ENCODE peak calls at places on chromosomes 6 and 20, in five cellular contexts. L is K562; G is brain microvascular endothelial cell; R is CD8-positive, alpha-beta memory T cell; K is effector memory CD4-positive, alpha-beta T cell. P is an unnamed sample.

GRCh38 chr20:44888226-44889103 is 3.0 kb downstream of the YWHAB start:
- DNase-seq in L (no peak), G (no peak), R (no peak), K (no peak), P (peak; percentile 42)

GRCh38 chr6:165893431-165893830 is 230.4 kb upstream of the PDE10A start:
- DNase-seq in L (no peak), G (no peak), R (no peak), K (no peak), P (no peak)

GRCh38 chr6:170084166-170084730 is 206.6 kb downstream of the DLL1 start:
- DNase-seq in L (no peak), G (no peak), R (no peak), K (no peak), P (no peak)

GRCh38 chr6:56962451-56962850 is 7.5 kb downstream of the BEND6 start:
- DNase-seq in L (no peak), G (no peak), R (no peak), K (no peak), P (no peak)

GRCh38 chr6:36028088-36028886 is 679 bp downstream of the MAPK14 start:
- DNase-seq in L (no peak), G (peak; percentile 1), R (no peak), K (no peak), P (peak; percentile 62)

GRCh38 chr6:4987427-4987826 is 16.4 kb downstream of the RPP40 start:
- DNase-seq in L (no peak), G (no peak), R (no peak), K (no peak), P (no peak)

GRCh38 chr6:129889580-129889979 is 28.5 kb upstream of the TMEM244 start:
- DNase-seq in L (no peak), G (peak; percentile 88), R (no peak), K (no peak), P (no peak)

GRCh38 chr6:24504642-24505586 is 10.1 kb downstream of the ALDH5A1 start:
- DNase-seq in L (no peak), G (no peak), R (no peak), K (no peak), P (no peak)

GRCh38 chr6:10369896-10370295 is 45.0 kb downstream of the TFAP2A start:
- DNase-seq in L (no peak), G (no peak), R (no peak), K (no peak), P (no peak)

GRCh38 chr20:1166963-1167720 is 17.6 kb downstream of the TMEM74B start:
- DNase-seq in L (no peak), G (no peak), R (no peak), K (no peak), P (no peak)

GRCh38 chr6:79946242-79946641 is 1.1 kb downstream of the ELOVL4 start:
- DNase-seq in L (no peak), G (peak; percentile 5), R (peak; percentile 37), K (no peak), P (peak; percentile 1)

GRCh38 chr6:112408522-112408921 is 61.4 kb downstream of the RFPL4B start:
- DNase-seq in L (no peak), G (no peak), R (no peak), K (no peak), P (no peak)

GRCh38 chr6:17081273-17081672 is 20.6 kb upstream of the STMND1 start:
- DNase-seq in L (no peak), G (no peak), R (no peak), K (no peak), P (no peak)

GRCh38 chr6:128807577-128807976 is 75.4 kb upstream of the LAMA2 start:
- DNase-seq in L (no peak), G (no peak), R (no peak), K (no peak), P (peak; percentile 10)

GRCh38 chr20:24492031-24492607 is 22.7 kb downstream of the SYNDIG1 start:
- DNase-seq in L (peak; percentile 22), G (no peak), R (no peak), K (no peak), P (no peak)

GRCh38 chr20:16583444-16583843 is 10.2 kb upstream of the KIF16B start:
- DNase-seq in L (no peak), G (no peak), R (no peak), K (no peak), P (no peak)

GRCh38 chr20:21303872-21304586 is 898 bp downstream of the XRN2 start:
- DNase-seq in L (no peak), G (no peak), R (no peak), K (no peak), P (no peak)

GRCh38 chr6:170553686-170554085 is 483 bp upstream of the TBP start:
- DNase-seq in L (no peak), G (no peak), R (no peak), K (no peak), P (no peak)

GRCh38 chr20:16749573-16749972 is 1.4 kb downstream of the OTOR start:
- DNase-seq in L (peak; percentile 13), G (no peak), R (no peak), K (no peak), P (no peak)

GRCh38 chr6:4344317-4344899 is 209.0 kb upstream of the ECI2 start:
- DNase-seq in L (no peak), G (peak; percentile 29), R (no peak), K (no peak), P (no peak)

GRCh38 chr6:21431526-21431925 is 162.0 kb upstream of the SOX4 start:
- DNase-seq in L (no peak), G (no peak), R (no peak), K (no peak), P (no peak)

GRCh38 chr6:48098923-48099322 is 12.1 kb downstream of the PTCHD4 start:
- DNase-seq in L (no peak), G (no peak), R (no peak), K (no peak), P (no peak)

GRCh38 chr20:4956200-4956810 is 45.0 kb downstream of the SLC23A2 start:
- DNase-seq in L (peak; percentile 39), G (no peak), R (peak; percentile 54), K (no peak), P (peak; percentile 77)

GRCh38 chr6:2917065-2917464 is 14.0 kb upstream of the SERPINB9 start:
- DNase-seq in L (peak; percentile 70), G (no peak), R (no peak), K (no peak), P (no peak)

GRCh38 chr6:118980063-118980462 is 45.1 kb upstream of the MCM9 start:
- DNase-seq in L (no peak), G (no peak), R (no peak), K (no peak), P (no peak)

GRCh38 chr6:13935190-13935880 is 10.6 kb downstream of the RNF182 start:
- DNase-seq in L (no peak), G (no peak), R (no peak), K (no peak), P (no peak)

GRCh38 chr6:28587746-28588075 is 62.0 kb downstream of the GPX5 start:
- DNase-seq in L (no peak), G (peak; percentile 40), R (no peak), K (no peak), P (no peak)

GRCh38 chr20:45461225-45461624 is 8.3 kb upstream of the WFDC2 start:
- DNase-seq in L (no peak), G (no peak), R (no peak), K (no peak), P (no peak)

GRCh38 chr20:23601715-23602114 is 4.0 kb downstream of the CST9 start:
- DNase-seq in L (no peak), G (no peak), R (no peak), K (no peak), P (no peak)

GRCh38 chr6:2037230-2037926 is 208.0 kb downstream of the GMDS start:
- DNase-seq in L (no peak), G (no peak), R (peak; percentile 0), K (no peak), P (no peak)

GRCh38 chr20:62401331-62401779 is 5.7 kb downstream of the CABLES2 start:
- DNase-seq in L (peak; percentile 54), G (no peak), R (no peak), K (no peak), P (no peak)
- H3K27ac ChIP-seq in L (no peak overlapping the region), G (no peak overlapping the region), R (no peak overlapping the region), K (no peak overlapping the region), P (no peak overlapping the region)

DNA sequence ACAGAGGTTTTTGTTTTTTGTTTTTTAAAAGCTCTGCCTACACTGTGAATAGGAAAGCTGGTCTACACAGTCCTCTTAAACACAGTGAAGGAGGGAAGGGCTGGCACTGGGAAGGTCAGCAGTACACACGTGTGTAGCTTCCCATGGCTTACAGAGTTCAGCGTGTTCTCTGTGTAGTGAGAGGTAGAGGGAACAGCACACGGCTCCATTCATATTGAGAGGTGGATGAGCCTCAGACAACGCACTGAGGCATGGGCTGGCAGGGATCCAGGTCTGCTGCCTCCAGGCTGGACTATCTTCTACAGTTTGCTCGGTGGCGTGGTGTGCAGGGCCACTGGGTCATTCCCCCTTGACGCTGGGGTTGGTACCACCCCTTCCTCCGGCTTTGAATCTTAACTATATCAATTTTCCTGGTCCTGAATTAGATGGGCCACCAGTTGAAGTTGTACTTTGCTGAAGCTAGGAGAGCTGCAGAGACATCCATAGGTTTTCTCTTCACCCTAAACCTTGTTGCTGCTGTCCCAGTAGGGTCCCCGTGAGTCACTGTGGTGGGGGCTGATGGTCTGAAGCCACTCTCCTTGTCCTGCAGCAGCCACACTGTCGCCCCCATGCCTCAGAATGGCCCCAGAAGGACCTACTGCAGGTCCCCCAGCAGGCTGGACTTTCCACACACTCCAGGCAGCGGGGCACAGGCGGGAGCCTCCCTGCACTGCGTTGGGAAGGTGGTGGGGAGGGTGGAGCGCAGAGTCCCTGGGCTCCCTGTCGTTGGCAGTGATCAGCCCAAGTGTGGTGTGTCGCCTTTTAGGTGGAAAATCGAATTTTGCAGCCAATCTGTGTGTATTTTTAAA is 2.0 kb downstream of the ARFGAP1 start:
- DNase-seq in L (no peak), G (no peak), R (no peak), K (no peak), P (no peak)
- H3K4me3 ChIP-seq in L (peak overlapping the region; percentile 88), G (peak overlapping the region; percentile 94), R (no peak overlapping the region), K (no peak overlapping the region), P (no peak overlapping the region)

DNA sequence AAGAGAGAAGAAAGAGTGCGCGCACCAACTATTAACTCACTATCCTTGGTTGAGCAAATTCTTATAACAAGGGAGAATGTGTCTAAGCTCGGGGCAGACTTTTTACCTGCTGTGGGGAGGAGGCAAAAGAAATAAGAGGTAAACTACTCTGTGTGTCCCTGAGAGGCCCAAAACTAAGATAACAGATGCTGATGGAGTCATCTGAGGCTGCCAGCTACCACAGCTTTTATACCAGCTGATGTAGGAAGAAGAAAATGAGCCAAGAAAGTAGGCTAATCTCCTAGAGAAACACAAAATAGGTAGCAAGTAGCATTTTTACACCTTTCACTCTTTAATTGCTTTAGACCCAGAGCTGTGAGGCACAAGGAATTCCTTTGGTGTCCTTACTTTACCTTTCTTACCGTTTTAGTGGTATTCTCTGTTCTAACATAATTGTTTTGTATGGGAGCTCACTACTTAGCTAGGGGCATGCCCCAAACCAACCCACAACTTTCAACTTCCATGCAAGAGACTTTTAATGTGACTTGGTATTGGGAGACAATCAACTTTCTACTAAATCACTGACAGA is 27.8 kb upstream of the PIM1 start:
- DNase-seq in L (no peak), G (no peak), R (no peak), K (no peak), P (no peak)
- H3K27ac ChIP-seq in L (no peak overlapping the region), G (peak overlapping the region; percentile 22), R (no peak overlapping the region), K (peak overlapping the region; percentile 33), P (no peak overlapping the region)

DNA sequence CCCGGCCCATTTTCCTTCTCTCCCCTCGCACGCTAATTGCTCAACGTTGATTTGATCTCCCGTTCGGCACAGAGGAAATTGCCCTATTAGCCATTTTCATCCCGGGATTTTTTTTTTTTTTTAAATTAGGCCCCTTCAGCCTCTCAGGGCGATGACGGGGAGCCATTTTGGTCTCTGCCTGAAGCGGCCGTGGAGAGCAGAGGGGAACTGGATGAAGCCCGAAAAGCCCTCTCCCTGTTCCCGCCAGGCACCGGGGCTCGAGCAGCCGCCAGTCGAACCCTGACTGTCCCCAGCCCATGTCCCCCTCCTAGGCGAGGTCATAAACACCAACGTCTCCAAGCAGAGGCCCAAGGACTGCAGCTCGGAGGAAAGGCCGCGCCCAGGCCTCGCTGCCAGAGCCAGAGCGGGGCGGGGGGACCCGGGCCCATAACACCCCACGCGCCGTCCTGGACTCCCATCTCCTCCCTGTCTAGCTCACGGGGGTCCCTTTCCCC is 44.7 kb downstream of the MDFI start:
- DNase-seq in L (no peak), G (no peak), R (no peak), K (no peak), P (no peak)
- H3K4me3 ChIP-seq in L (no peak overlapping the region), G (peak overlapping the region; percentile 42), R (peak overlapping the region; percentile 34), K (peak overlapping the region; percentile 50), P (no peak overlapping the region)

P was measured in OCI-LY7.